ENCODE peak calls at places on chromosomes 6 and 20, in seven cellular contexts. One of them, this sample, is unnamed.

GRCh38 chr20:9919271-9920014 is 80.6 kb upstream of the PAK5 start:
- DNase-seq in GM03348: no peak
- DNase-seq in Caki2: no peak
- DNase-seq in H54: no peak
- DNase-seq in stromal cell of bone marrow: no peak
- DNase-seq in colonic mucosa: no peak
- DNase-seq in glomerular endothelial cell: no peak
- DNase-seq in this sample: no peak

GRCh38 chr6:28707387-28708282 is 182.0 kb downstream of the GPX5 start:
- DNase-seq in GM03348: no peak
- DNase-seq in Caki2: no peak
- DNase-seq in H54: no peak
- DNase-seq in stromal cell of bone marrow: no peak
- DNase-seq in colonic mucosa: no peak
- DNase-seq in glomerular endothelial cell: no peak
- DNase-seq in this sample: no peak

GRCh38 chr20:47438464-47439381 is 63.0 kb upstream of the NCOA3 start:
- DNase-seq in GM03348: no peak
- DNase-seq in Caki2: peak; percentile 85
- DNase-seq in H54: no peak
- DNase-seq in stromal cell of bone marrow: no peak
- DNase-seq in colonic mucosa: no peak
- DNase-seq in glomerular endothelial cell: no peak
- DNase-seq in this sample: no peak

GRCh38 chr6:30836431-30836866 is 47.9 kb upstream of the DDR1 start:
- DNase-seq in GM03348: peak; percentile 75
- DNase-seq in Caki2: peak; percentile 62
- DNase-seq in H54: no peak
- DNase-seq in stromal cell of bone marrow: peak; percentile 74
- DNase-seq in colonic mucosa: no peak
- DNase-seq in glomerular endothelial cell: no peak
- DNase-seq in this sample: no peak

GRCh38 chr6:52361347-52361944 is 505 bp upstream of the PAQR8 start:
- DNase-seq in GM03348: peak; percentile 49
- DNase-seq in Caki2: no peak
- DNase-seq in H54: peak; percentile 23
- DNase-seq in stromal cell of bone marrow: no peak
- DNase-seq in colonic mucosa: peak; percentile 37
- DNase-seq in glomerular endothelial cell: no peak
- DNase-seq in this sample: no peak

GRCh38 chr6:31383149-31383548 is 20.2 kb upstream of the MICA start:
- DNase-seq in GM03348: peak; percentile 46
- DNase-seq in Caki2: no peak
- DNase-seq in H54: peak; percentile 46
- DNase-seq in stromal cell of bone marrow: no peak
- DNase-seq in colonic mucosa: no peak
- DNase-seq in glomerular endothelial cell: no peak
- DNase-seq in this sample: no peak

GRCh38 chr20:46218656-46219055 is 89.6 kb downstream of the CDH22 start:
- DNase-seq in GM03348: no peak
- DNase-seq in Caki2: no peak
- DNase-seq in H54: no peak
- DNase-seq in stromal cell of bone marrow: no peak
- DNase-seq in colonic mucosa: no peak
- DNase-seq in glomerular endothelial cell: no peak
- DNase-seq in this sample: no peak

GRCh38 chr6:119669228-119669627 is 319.7 kb upstream of the MAN1A1 start:
- DNase-seq in GM03348: no peak
- DNase-seq in Caki2: no peak
- DNase-seq in H54: no peak
- DNase-seq in stromal cell of bone marrow: peak; percentile 3
- DNase-seq in colonic mucosa: no peak
- DNase-seq in glomerular endothelial cell: no peak
- DNase-seq in this sample: no peak

GRCh38 chr20:57483287-57484050 is 41.5 kb downstream of the CTCFL start:
- DNase-seq in GM03348: no peak
- DNase-seq in Caki2: no peak
- DNase-seq in H54: no peak
- DNase-seq in stromal cell of bone marrow: no peak
- DNase-seq in colonic mucosa: no peak
- DNase-seq in glomerular endothelial cell: no peak
- DNase-seq in this sample: no peak

GRCh38 chr6:147941143-147941542 is 401.5 kb upstream of the SASH1 start:
- DNase-seq in GM03348: no peak
- DNase-seq in Caki2: peak; percentile 23
- DNase-seq in H54: no peak
- DNase-seq in stromal cell of bone marrow: no peak
- DNase-seq in colonic mucosa: no peak
- DNase-seq in glomerular endothelial cell: no peak
- DNase-seq in this sample: no peak

GRCh38 chr6:150347845-150348244 is 21.0 kb upstream of the IYD start:
- DNase-seq in GM03348: no peak
- DNase-seq in Caki2: no peak
- DNase-seq in H54: no peak
- DNase-seq in stromal cell of bone marrow: no peak
- DNase-seq in colonic mucosa: no peak
- DNase-seq in glomerular endothelial cell: no peak
- DNase-seq in this sample: no peak

GRCh38 chr6:34664270-34664971 is 32.1 kb downstream of the ILRUN start:
- DNase-seq in GM03348: no peak
- DNase-seq in Caki2: no peak
- DNase-seq in H54: no peak
- DNase-seq in stromal cell of bone marrow: no peak
- DNase-seq in colonic mucosa: no peak
- DNase-seq in glomerular endothelial cell: no peak
- DNase-seq in this sample: no peak

GRCh38 chr6:15131234-15132195 is 114.4 kb upstream of the JARID2 start:
- DNase-seq in GM03348: peak; percentile 14
- DNase-seq in Caki2: peak; percentile 50
- DNase-seq in H54: no peak
- DNase-seq in stromal cell of bone marrow: no peak
- DNase-seq in colonic mucosa: no peak
- DNase-seq in glomerular endothelial cell: no peak
- DNase-seq in this sample: peak; percentile 10

GRCh38 chr6:130313206-130313605 is 52.6 kb upstream of the TMEM200A start:
- DNase-seq in GM03348: no peak
- DNase-seq in Caki2: no peak
- DNase-seq in H54: no peak
- DNase-seq in stromal cell of bone marrow: no peak
- DNase-seq in colonic mucosa: no peak
- DNase-seq in glomerular endothelial cell: no peak
- DNase-seq in this sample: no peak

GRCh38 chr6:19771753-19772336 is 65.3 kb upstream of the ID4 start:
- DNase-seq in GM03348: peak; percentile 39
- DNase-seq in Caki2: no peak
- DNase-seq in H54: no peak
- DNase-seq in stromal cell of bone marrow: peak; percentile 46
- DNase-seq in colonic mucosa: no peak
- DNase-seq in glomerular endothelial cell: no peak
- DNase-seq in this sample: no peak

GRCh38 chr6:148811472-148811871 is 64.6 kb downstream of the UST start:
- DNase-seq in GM03348: no peak
- DNase-seq in Caki2: no peak
- DNase-seq in H54: no peak
- DNase-seq in stromal cell of bone marrow: no peak
- DNase-seq in colonic mucosa: no peak
- DNase-seq in glomerular endothelial cell: no peak
- DNase-seq in this sample: no peak

GRCh38 chr6:163416640-163417253 is 2.2 kb downstream of the QKI start:
- DNase-seq in GM03348: peak; percentile 63
- DNase-seq in Caki2: peak; percentile 74
- DNase-seq in H54: no peak
- DNase-seq in stromal cell of bone marrow: peak; percentile 80
- DNase-seq in colonic mucosa: peak; percentile 62
- DNase-seq in glomerular endothelial cell: peak; percentile 83
- DNase-seq in this sample: no peak

GRCh38 chr6:89059227-89059626 is 21.3 kb upstream of the PNRC1 start:
- DNase-seq in GM03348: no peak
- DNase-seq in Caki2: no peak
- DNase-seq in H54: no peak
- DNase-seq in stromal cell of bone marrow: no peak
- DNase-seq in colonic mucosa: no peak
- DNase-seq in glomerular endothelial cell: no peak
- DNase-seq in this sample: no peak

GRCh38 chr6:3913077-3913957 is 64.1 kb downstream of the FAM50B start:
- DNase-seq in GM03348: peak; percentile 88
- DNase-seq in Caki2: peak; percentile 93
- DNase-seq in H54: peak; percentile 53
- DNase-seq in stromal cell of bone marrow: peak; percentile 89
- DNase-seq in colonic mucosa: peak; percentile 35
- DNase-seq in glomerular endothelial cell: peak; percentile 99
- DNase-seq in this sample: peak; percentile 95

GRCh38 chr20:5871720-5872410 is 78.5 kb downstream of the TRMT6 start:
- DNase-seq in GM03348: no peak
- DNase-seq in Caki2: no peak
- DNase-seq in H54: no peak
- DNase-seq in stromal cell of bone marrow: no peak
- DNase-seq in colonic mucosa: no peak
- DNase-seq in glomerular endothelial cell: no peak
- DNase-seq in this sample: no peak